ENCODE peak calls at places on chromosome 4, in five cellular contexts. F, J, P, G and Y are unnamed samples. For H3K4me1, the result is how much of the 10 kb centered on the place peaks cover.

GRCh38 chr4:19592391-19592790 is 659.3 kb upstream of the SLIT2 start:
- DNase-seq in J (no peak), G (no peak), F (no peak), P (no peak), Y (no peak)

GRCh38 chr4:102642571-102643298 is 118.0 kb downstream of the MANBA start:
- DNase-seq in J (no peak), P (no peak), F (no peak), G (no peak), Y (no peak)

GRCh38 chr4:184395451-184395917 is 78.9 kb downstream of the IRF2 start:
- DNase-seq in G (no peak), J (no peak), P (no peak), F (no peak), Y (no peak)

GRCh38 chr4:154313004-154313587 is 178.5 kb downstream of the DCHS2 start:
- DNase-seq in G (no peak), J (peak), P (no peak), F (no peak), Y (no peak)

GRCh38 chr4:173538148-173538902 is 8.3 kb upstream of the HAND2 start:
- DNase-seq in J (peak), F (peak), P (no peak), G (no peak), Y (no peak)

GRCh38 chr4:76120199-76120598 is 28.0 kb downstream of the NUP54 start:
- DNase-seq in F (no peak), J (no peak), G (no peak), P (no peak), Y (no peak)

GRCh38 chr4:82851902-82852750 is 38.8 kb downstream of the SEC31A start:
- DNase-seq in J (peak), P (peak), F (no peak), G (no peak), Y (no peak)

GRCh38 chr4:57655342-57655741 is 545.2 kb upstream of the IGFBP7 start:
- DNase-seq in F (no peak), G (no peak), P (no peak), J (no peak), Y (no peak)

GRCh38 chr4:149713031-149713430 is 102.6 kb downstream of the IQCM start:
- DNase-seq in J (peak), P (no peak), G (no peak), F (no peak), Y (no peak)

GRCh38 chr4:128461300-128462103 is 173.9 kb upstream of the PGRMC2 start:
- DNase-seq in J (no peak), F (no peak), G (no peak), P (peak), Y (no peak)

GRCh38 chr4:86870442-86871069 is 21.4 kb upstream of the SLC10A6 start:
- DNase-seq in P (no peak), F (no peak), J (no peak), G (no peak), Y (no peak)

GRCh38 chr4:37648084-37648817 is 37.9 kb downstream of the RELL1 start:
- DNase-seq in J (no peak), F (no peak), G (peak), P (peak), Y (peak)

GRCh38 chr4:94486372-94486801 is 34.6 kb downstream of the PDLIM5 start:
- DNase-seq in J (no peak), G (no peak), P (no peak), F (no peak), Y (no peak)

GRCh38 chr4:10316851-10317250 is 140.4 kb downstream of the ZNF518B start:
- DNase-seq in P (no peak), G (no peak), F (no peak), J (no peak), Y (no peak)

GRCh38 chr4:6753103-6753560 is 29.4 kb upstream of the KIAA0232 start:
- DNase-seq in P (no peak), G (peak), F (no peak), J (no peak), Y (no peak)

GRCh38 chr4:147760176-147760575 is 28.3 kb downstream of the ARHGAP10 start:
- DNase-seq in P (no peak), F (no peak), J (no peak), G (no peak), Y (no peak)

GRCh38 chr4:161813889-161814288 is 349.9 kb downstream of the FSTL5 start:
- DNase-seq in F (no peak), J (no peak), G (no peak), P (no peak), Y (no peak)

GRCh38 chr4:1910643-1911042 is 39.5 kb downstream of the NSD2 start:
- DNase-seq in J (peak), P (peak), G (no peak), F (no peak), Y (no peak)

GRCh38 chr4:21948347-21949072 is at the start of gene KCNIP4:
- DNase-seq in J (peak), F (peak), P (no peak), G (no peak), Y (peak)

GRCh38 chr4:53914313-53915016 is 149.9 kb downstream of the CHIC2 start:
- DNase-seq in F (no peak), G (peak), J (no peak), P (peak), Y (no peak)

GRCh38 chr4:33104190-33104773 is 2384.1 kb downstream of the PCDH7 start:
- DNase-seq in F (no peak), J (peak), P (no peak), G (no peak), Y (no peak)

GRCh38 chr4:151099976-151100417 is 569 bp downstream of the RPS3A start:
- DNase-seq in G (no peak), J (no peak), P (no peak), F (no peak), Y (no peak)
- H3K4me1 ChIP-seq in G (under half), J (under half), P (under half), F (under half), Y (under half)

GRCh38 chr4:43241104-43241503 is 348.6 kb downstream of the GRXCR1 start:
- DNase-seq in J (no peak), G (no peak), F (no peak), P (no peak), Y (no peak)
- TF ChIP-seq CTCF in J (no peak), G (no peak), F (no peak), P (no peak), Y (no peak)

GRCh38 chr4:12137556-12137955 is 708.9 kb upstream of the HS3ST1 start:
- DNase-seq in G (no peak), F (no peak), J (no peak), P (no peak), Y (no peak)
- H3K4me1 ChIP-seq in G (under half), F (under half), J (under half), P (under half), Y (under half)

GRCh38 chr4:60718874-60719273 is 481.3 kb upstream of the ADGRL3 start:
- DNase-seq in G (no peak), F (no peak), J (no peak), P (no peak), Y (no peak)
- TF ChIP-seq CTCF in G (no peak), F (no peak), J (no peak), P (no peak), Y (no peak)

DNA sequence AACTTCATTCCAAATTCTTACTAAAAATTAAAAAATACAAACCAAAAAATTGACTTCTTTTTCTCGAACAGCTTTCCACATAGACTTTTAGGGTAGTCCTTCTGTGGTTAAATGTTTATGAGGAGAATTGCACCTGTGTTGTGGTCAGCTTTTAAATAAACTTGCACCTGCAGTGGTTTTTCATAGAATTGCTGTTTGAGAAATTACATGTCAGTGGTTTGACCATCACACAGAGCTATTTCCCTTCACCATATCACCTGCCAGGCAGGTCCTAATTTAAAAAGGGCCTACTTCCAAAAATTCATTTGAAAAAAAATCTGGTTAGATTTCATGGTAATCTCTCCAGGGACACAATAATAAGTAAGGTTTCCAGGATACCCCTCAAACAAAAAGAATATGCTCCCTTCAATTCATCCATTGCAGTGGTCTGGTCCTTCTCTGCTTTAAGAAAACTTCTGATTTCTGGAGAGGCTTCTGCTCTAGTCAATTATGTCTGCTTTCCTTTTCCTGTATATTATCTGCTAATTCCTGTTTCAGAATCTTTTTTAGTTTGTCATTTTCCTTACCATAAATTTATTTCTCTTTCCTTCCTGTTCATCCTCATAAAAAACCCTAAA is 9.8 kb upstream of the UTP3 start:
- DNase-seq in F (no peak), P (no peak), J (no peak), G (no peak), Y (no peak)
- H3K4me1 ChIP-seq in F (under half), P (under half), J (under half), G (under half), Y (under half)

GRCh38 chr4:105146286-105147219 is at the start of gene TET2:
- DNase-seq in P (peak), J (peak), G (peak), F (peak), Y (peak)
- TF ChIP-seq CTCF in P (no peak), J (no peak), G (peak), F (no peak), Y (no peak)

GRCh38 chr4:8268901-8269534 is 536 bp upstream of the HTRA3 start:
- DNase-seq in J (no peak), F (no peak), P (no peak), G (no peak), Y (no peak)
- H3K4me1 ChIP-seq in J (under half), F (half or more), P (under half), G (under half), Y (under half)

GRCh38 chr4:89829470-89830138 is 7.4 kb downstream of the SNCA start:
- DNase-seq in F (no peak), J (no peak), G (peak), P (no peak), Y (no peak)
- TF ChIP-seq CTCF in F (no peak), J (no peak), G (no peak), P (no peak), Y (no peak)